ENCODE peak calls at places on chromosome 19, in eight cellular contexts. One of them, this sample, is unnamed.

GRCh38 chr19:41570179-41570578 is 5.8 kb upstream of the CEACAM21 start:
- DNase-seq in HFF-Myc: no peak
- DNase-seq in lower lobe of right lung: no peak
- DNase-seq in HFFc6: no peak
- DNase-seq in WTC11: no peak
- DNase-seq in body of pancreas: no peak
- DNase-seq in GM13976: no peak
- DNase-seq in OCI-LY7: no peak
- DNase-seq in this sample: no peak

GRCh38 chr19:5235458-5236219 is 105.0 kb downstream of the PTPRS start:
- DNase-seq in HFF-Myc: no peak
- DNase-seq in GM13976: no peak
- DNase-seq in OCI-LY7: no peak
- DNase-seq in HFFc6: no peak
- DNase-seq in lower lobe of right lung: peak
- DNase-seq in body of pancreas: no peak
- DNase-seq in WTC11: no peak
- DNase-seq in this sample: no peak

GRCh38 chr19:4208385-4209094 is 20.8 kb upstream of the EBI3 start:
- DNase-seq in HFFc6: peak
- DNase-seq in HFF-Myc: no peak
- DNase-seq in GM13976: peak
- DNase-seq in lower lobe of right lung: no peak
- DNase-seq in WTC11: no peak
- DNase-seq in OCI-LY7: peak
- DNase-seq in body of pancreas: no peak
- DNase-seq in this sample: no peak

GRCh38 chr19:934865-935422 is 9.1 kb downstream of the ARID3A start:
- DNase-seq in lower lobe of right lung: peak
- DNase-seq in body of pancreas: peak
- DNase-seq in OCI-LY7: no peak
- DNase-seq in HFF-Myc: peak
- DNase-seq in GM13976: no peak
- DNase-seq in HFFc6: no peak
- DNase-seq in WTC11: no peak
- DNase-seq in this sample: no peak

GRCh38 chr19:18173572-18174294 is at the start of gene IFI30:
- DNase-seq in OCI-LY7: peak
- DNase-seq in HFF-Myc: no peak
- DNase-seq in GM13976: peak
- DNase-seq in lower lobe of right lung: peak
- DNase-seq in WTC11: peak
- DNase-seq in HFFc6: no peak
- DNase-seq in body of pancreas: peak
- DNase-seq in this sample: peak

GRCh38 chr19:42088471-42089190 is 12.7 kb downstream of the ZNF574 start:
- DNase-seq in OCI-LY7: no peak
- DNase-seq in WTC11: no peak
- DNase-seq in lower lobe of right lung: no peak
- DNase-seq in GM13976: no peak
- DNase-seq in body of pancreas: no peak
- DNase-seq in HFFc6: peak
- DNase-seq in HFF-Myc: no peak
- DNase-seq in this sample: no peak

GRCh38 chr19:53131085-53131484 is 1.6 kb downstream of the ZNF415 start:
- DNase-seq in WTC11: no peak
- DNase-seq in HFF-Myc: no peak
- DNase-seq in lower lobe of right lung: no peak
- DNase-seq in OCI-LY7: no peak
- DNase-seq in body of pancreas: no peak
- DNase-seq in HFFc6: no peak
- DNase-seq in GM13976: no peak
- DNase-seq in this sample: no peak

GRCh38 chr19:5260381-5260967 is 80.1 kb downstream of the PTPRS start:
- DNase-seq in HFFc6: no peak
- DNase-seq in WTC11: no peak
- DNase-seq in body of pancreas: no peak
- DNase-seq in OCI-LY7: no peak
- DNase-seq in HFF-Myc: no peak
- DNase-seq in GM13976: no peak
- DNase-seq in lower lobe of right lung: no peak
- DNase-seq in this sample: no peak

GRCh38 chr19:24033962-24034342 is 53.0 kb upstream of the ZNF254 start:
- DNase-seq in GM13976: peak
- DNase-seq in lower lobe of right lung: peak
- DNase-seq in HFF-Myc: peak
- DNase-seq in WTC11: no peak
- DNase-seq in OCI-LY7: peak
- DNase-seq in body of pancreas: peak
- DNase-seq in HFFc6: peak
- DNase-seq in this sample: peak

GRCh38 chr19:3224346-3225325 is at the start of gene CELF5:
- DNase-seq in HFFc6: no peak
- DNase-seq in OCI-LY7: peak
- DNase-seq in GM13976: peak
- DNase-seq in lower lobe of right lung: no peak
- DNase-seq in body of pancreas: peak
- DNase-seq in WTC11: peak
- DNase-seq in HFF-Myc: no peak
- DNase-seq in this sample: peak

GRCh38 chr19:4390862-4391693 is 9.3 kb downstream of the SH3GL1 start:
- DNase-seq in lower lobe of right lung: no peak
- DNase-seq in body of pancreas: peak
- DNase-seq in GM13976: no peak
- DNase-seq in HFF-Myc: no peak
- DNase-seq in WTC11: no peak
- DNase-seq in HFFc6: peak
- DNase-seq in OCI-LY7: no peak
- DNase-seq in this sample: no peak

GRCh38 chr19:8259922-8260247 is 48.3 kb downstream of the CD320 start:
- DNase-seq in HFF-Myc: no peak
- DNase-seq in OCI-LY7: no peak
- DNase-seq in HFFc6: no peak
- DNase-seq in GM13976: no peak
- DNase-seq in lower lobe of right lung: no peak
- DNase-seq in WTC11: no peak
- DNase-seq in body of pancreas: no peak
- DNase-seq in this sample: no peak

GRCh38 chr19:409515-410242 is 732 bp upstream of the C2CD4C start:
- DNase-seq in lower lobe of right lung: no peak
- DNase-seq in HFF-Myc: no peak
- DNase-seq in GM13976: no peak
- DNase-seq in body of pancreas: peak
- DNase-seq in WTC11: no peak
- DNase-seq in OCI-LY7: peak
- DNase-seq in HFFc6: no peak
- DNase-seq in this sample: peak

GRCh38 chr19:48754950-48755645 is at the start of gene FGF21:
- DNase-seq in WTC11: peak
- DNase-seq in body of pancreas: peak
- DNase-seq in HFFc6: no peak
- DNase-seq in OCI-LY7: no peak
- DNase-seq in GM13976: no peak
- DNase-seq in lower lobe of right lung: no peak
- DNase-seq in HFF-Myc: no peak
- DNase-seq in this sample: no peak

GRCh38 chr19:44640518-44640917 is 3.2 kb upstream of the PVR start:
- DNase-seq in WTC11: no peak
- DNase-seq in HFFc6: peak
- DNase-seq in HFF-Myc: no peak
- DNase-seq in GM13976: no peak
- DNase-seq in body of pancreas: no peak
- DNase-seq in OCI-LY7: no peak
- DNase-seq in lower lobe of right lung: no peak
- DNase-seq in this sample: no peak

GRCh38 chr19:41691268-41691970 is 3.3 kb upstream of the CEACAM7 start:
- DNase-seq in OCI-LY7: no peak
- DNase-seq in lower lobe of right lung: no peak
- DNase-seq in WTC11: peak
- DNase-seq in GM13976: peak
- DNase-seq in HFFc6: no peak
- DNase-seq in body of pancreas: peak
- DNase-seq in HFF-Myc: no peak
- DNase-seq in this sample: peak

GRCh38 chr19:48279747-48280146 is 9.9 kb downstream of the ZNF114 start:
- DNase-seq in HFF-Myc: no peak
- DNase-seq in WTC11: no peak
- DNase-seq in HFFc6: no peak
- DNase-seq in body of pancreas: no peak
- DNase-seq in lower lobe of right lung: no peak
- DNase-seq in GM13976: no peak
- DNase-seq in OCI-LY7: no peak
- DNase-seq in this sample: no peak

GRCh38 chr19:2816641-2817040 is 3.0 kb upstream of the ZNF554 start:
- DNase-seq in OCI-LY7: no peak
- DNase-seq in lower lobe of right lung: no peak
- DNase-seq in HFF-Myc: no peak
- DNase-seq in body of pancreas: no peak
- DNase-seq in HFFc6: no peak
- DNase-seq in WTC11: no peak
- DNase-seq in GM13976: no peak
- DNase-seq in this sample: no peak

GRCh38 chr19:48746738-48747575 is at the start of gene IZUMO1:
- DNase-seq in HFFc6: peak
- DNase-seq in lower lobe of right lung: peak
- DNase-seq in WTC11: peak
- DNase-seq in OCI-LY7: peak
- DNase-seq in GM13976: peak
- DNase-seq in body of pancreas: peak
- DNase-seq in HFF-Myc: peak
- DNase-seq in this sample: peak

GRCh38 chr19:33997690-33998089 is 174.6 kb upstream of the LSM14A start:
- DNase-seq in GM13976: no peak
- DNase-seq in WTC11: no peak
- DNase-seq in body of pancreas: no peak
- DNase-seq in HFFc6: no peak
- DNase-seq in OCI-LY7: no peak
- DNase-seq in lower lobe of right lung: no peak
- DNase-seq in HFF-Myc: no peak
- DNase-seq in this sample: no peak
- TF ChIP-seq CTCF in GM13976: no peak
- TF ChIP-seq CTCF in WTC11: no peak
- TF ChIP-seq CTCF in body of pancreas: peak
- TF ChIP-seq CTCF in HFFc6: peak
- TF ChIP-seq CTCF in OCI-LY7: peak
- TF ChIP-seq CTCF in lower lobe of right lung: no peak
- TF ChIP-seq CTCF in HFF-Myc: peak
- TF ChIP-seq CTCF in this sample: no peak

GRCh38 chr19:51078104-51078503 is 4.6 kb downstream of the KLK14 start:
- DNase-seq in HFFc6: no peak
- DNase-seq in GM13976: no peak
- DNase-seq in WTC11: no peak
- DNase-seq in body of pancreas: no peak
- DNase-seq in HFF-Myc: no peak
- DNase-seq in OCI-LY7: no peak
- DNase-seq in lower lobe of right lung: no peak
- DNase-seq in this sample: no peak

GRCh38 chr19:51075998-51076397 is 6.7 kb downstream of the KLK14 start:
- DNase-seq in WTC11: no peak
- DNase-seq in body of pancreas: no peak
- DNase-seq in OCI-LY7: no peak
- DNase-seq in HFFc6: no peak
- DNase-seq in HFF-Myc: no peak
- DNase-seq in lower lobe of right lung: no peak
- DNase-seq in GM13976: no peak
- DNase-seq in this sample: no peak

GRCh38 chr19:51076602-51077213 is 6.0 kb downstream of the KLK14 start:
- DNase-seq in body of pancreas: no peak
- DNase-seq in lower lobe of right lung: no peak
- DNase-seq in GM13976: no peak
- DNase-seq in HFF-Myc: no peak
- DNase-seq in HFFc6: no peak
- DNase-seq in OCI-LY7: no peak
- DNase-seq in WTC11: no peak
- DNase-seq in this sample: no peak

GRCh38 chr19:51079486-51080110 is 3.1 kb downstream of the KLK14 start:
- DNase-seq in lower lobe of right lung: no peak
- DNase-seq in OCI-LY7: no peak
- DNase-seq in GM13976: no peak
- DNase-seq in HFFc6: no peak
- DNase-seq in HFF-Myc: no peak
- DNase-seq in body of pancreas: peak
- DNase-seq in WTC11: no peak
- DNase-seq in this sample: no peak

GRCh38 chr19:51078731-51079130 is 4.0 kb downstream of the KLK14 start:
- DNase-seq in HFFc6: no peak
- DNase-seq in HFF-Myc: no peak
- DNase-seq in GM13976: no peak
- DNase-seq in WTC11: no peak
- DNase-seq in body of pancreas: no peak
- DNase-seq in lower lobe of right lung: no peak
- DNase-seq in OCI-LY7: no peak
- DNase-seq in this sample: no peak
- TF ChIP-seq CTCF in HFFc6: no peak
- TF ChIP-seq CTCF in HFF-Myc: no peak
- TF ChIP-seq CTCF in GM13976: no peak
- TF ChIP-seq CTCF in WTC11: no peak
- TF ChIP-seq CTCF in body of pancreas: no peak
- TF ChIP-seq CTCF in lower lobe of right lung: no peak
- TF ChIP-seq CTCF in OCI-LY7: no peak
- TF ChIP-seq CTCF in this sample: no peak

DNA sequence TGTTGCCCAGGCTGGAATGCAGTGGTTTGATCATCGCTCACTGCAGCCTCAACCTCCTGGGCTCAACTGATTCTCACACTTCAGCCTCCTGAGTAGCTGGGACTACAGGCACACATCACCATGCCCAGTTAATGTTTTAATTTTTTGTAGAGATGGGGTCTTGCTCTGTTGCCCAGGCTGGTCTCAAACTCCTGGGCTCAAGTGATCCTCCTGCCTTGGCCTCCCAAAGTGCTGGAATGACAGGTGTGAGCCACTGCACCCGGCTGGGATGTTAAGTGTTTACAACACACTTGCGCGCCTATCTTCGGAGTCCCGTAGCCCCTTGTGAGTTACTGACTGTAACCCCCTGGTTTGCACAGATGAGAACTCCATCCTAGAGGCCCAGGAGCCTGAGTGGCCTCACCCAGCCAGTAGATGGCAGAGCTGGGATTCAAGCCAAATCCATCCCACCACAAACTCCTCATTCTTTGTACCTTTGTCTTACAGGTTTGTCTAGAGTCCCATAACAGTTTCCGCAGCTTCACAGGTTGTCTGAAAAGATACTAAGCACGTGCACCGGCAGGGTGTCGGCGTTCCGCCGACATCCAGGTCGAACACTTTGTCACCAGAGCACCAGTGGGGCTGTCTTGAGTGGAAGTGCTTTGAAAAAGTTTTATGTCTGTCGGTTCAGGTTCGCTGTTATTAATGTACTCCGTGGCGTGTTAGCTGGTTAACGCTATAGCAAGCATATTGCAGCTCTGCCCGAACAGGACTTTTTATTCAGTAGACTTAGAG is 14.7 kb downstream of the MAG start:
- DNase-seq in HFF-Myc: no peak
- DNase-seq in OCI-LY7: peak
- DNase-seq in HFFc6: no peak
- DNase-seq in body of pancreas: no peak
- DNase-seq in GM13976: peak
- DNase-seq in WTC11: peak
- DNase-seq in lower lobe of right lung: no peak
- DNase-seq in this sample: peak
- TF ChIP-seq CTCF in HFF-Myc: no peak
- TF ChIP-seq CTCF in OCI-LY7: peak
- TF ChIP-seq CTCF in HFFc6: peak
- TF ChIP-seq CTCF in body of pancreas: no peak
- TF ChIP-seq CTCF in GM13976: peak
- TF ChIP-seq CTCF in WTC11: peak
- TF ChIP-seq CTCF in lower lobe of right lung: no peak
- TF ChIP-seq CTCF in this sample: peak

GRCh38 chr19:46825731-46826055 is 25.0 kb downstream of the AP2S1 start:
- DNase-seq in HFFc6: no peak
- DNase-seq in lower lobe of right lung: no peak
- DNase-seq in body of pancreas: no peak
- DNase-seq in GM13976: no peak
- DNase-seq in HFF-Myc: no peak
- DNase-seq in WTC11: no peak
- DNase-seq in OCI-LY7: no peak
- DNase-seq in this sample: no peak
- TF ChIP-seq CTCF in HFFc6: no peak
- TF ChIP-seq CTCF in lower lobe of right lung: no peak
- TF ChIP-seq CTCF in body of pancreas: no peak
- TF ChIP-seq CTCF in GM13976: peak
- TF ChIP-seq CTCF in HFF-Myc: no peak
- TF ChIP-seq CTCF in WTC11: no peak
- TF ChIP-seq CTCF in OCI-LY7: no peak
- TF ChIP-seq CTCF in this sample: no peak

This sample was measured in activated CD8-positive, alpha-beta T cell treated with anti-CD3 and anti-CD28 coated beads for 36 hours.